ENCODE peak calls at places on chromosomes 5 and 9, in nine cellular contexts. M, N, J, T, H, L, Q, O and Y are unnamed samples.

GRCh38 chr9:7507539-7508251 is 291.9 kb downstream of the DMAC1 start:
- DNase-seq in M (no peak), N (peak; percentile 45), J (no peak), T (no peak), H (no peak), L (no peak), Q (no peak), O (no peak), Y (no peak)

GRCh38 chr5:149791881-149792280 is 61.8 kb downstream of the PPARGC1B start:
- DNase-seq in M (no peak), N (no peak), J (no peak), T (no peak), H (no peak), L (no peak), Q (no peak), O (no peak), Y (no peak)

GRCh38 chr5:94316916-94317838 is 301.2 kb downstream of the KIAA0825 start:
- DNase-seq in M (no peak), N (no peak), J (no peak), T (no peak), H (no peak), L (no peak), Q (peak; percentile 3), O (no peak), Y (no peak)

GRCh38 chr5:113950186-113950585 is 411.7 kb upstream of the KCNN2 start:
- DNase-seq in M (no peak), N (no peak), J (no peak), T (no peak), H (no peak), L (no peak), Q (no peak), O (no peak), Y (no peak)

GRCh38 chr5:139417214-139417613 is 13.3 kb upstream of the SPATA24 start:
- DNase-seq in M (no peak), N (no peak), J (no peak), T (no peak), H (no peak), L (peak; percentile 53), Q (peak; percentile 40), O (no peak), Y (no peak)

GRCh38 chr9:114733814-114734213 is 51.8 kb upstream of the TEX48 start:
- DNase-seq in M (no peak), N (no peak), J (no peak), T (no peak), H (no peak), L (peak; percentile 91), Q (peak; percentile 95), O (peak; percentile 19), Y (no peak)

GRCh38 chr5:143572270-143572669 is 168.8 kb upstream of the NR3C1 start:
- DNase-seq in M (no peak), N (no peak), J (no peak), T (no peak), H (no peak), L (no peak), Q (no peak), O (no peak), Y (no peak)

GRCh38 chr5:173391031-173391430 is 62.8 kb upstream of the STC2 start:
- DNase-seq in M (no peak), N (no peak), J (no peak), T (no peak), H (no peak), L (no peak), Q (no peak), O (no peak), Y (no peak)

GRCh38 chr9:4066120-4066519 is 233.7 kb downstream of the GLIS3 start:
- DNase-seq in M (no peak), N (no peak), J (no peak), T (no peak), H (no peak), L (peak; percentile 34), Q (no peak), O (no peak), Y (no peak)

GRCh38 chr5:137800700-137801411 is 46.7 kb upstream of the HNRNPA0 start:
- DNase-seq in M (no peak), N (no peak), J (no peak), T (no peak), H (no peak), L (no peak), Q (no peak), O (no peak), Y (no peak)

GRCh38 chr5:150656191-150657132 is 4.6 kb upstream of the MYOZ3 start:
- DNase-seq in M (peak; percentile 84), N (peak; percentile 80), J (peak; percentile 86), T (peak; percentile 77), H (peak; percentile 84), L (no peak), Q (peak; percentile 58), O (no peak), Y (peak; percentile 92)

GRCh38 chr9:96441798-96442445 is 8.0 kb upstream of the HABP4 start:
- DNase-seq in M (peak; percentile 14), N (no peak), J (peak; percentile 27), T (no peak), H (no peak), L (no peak), Q (peak; percentile 32), O (no peak), Y (no peak)

GRCh38 chr9:28883209-28883608 is 1309.9 kb upstream of the C9orf72 start:
- DNase-seq in M (no peak), N (no peak), J (no peak), T (no peak), H (no peak), L (no peak), Q (no peak), O (no peak), Y (no peak)